ENCODE peak calls at places on chromosomes 2 and 18, in eight cellular contexts. L, S, Q, C, G, Z, X and V are unnamed samples. For H3K4me1, the result is how much of the 10 kb centered on the place peaks cover.

GRCh38 chr2:60586081-60586480 is 32.6 kb upstream of the BCL11A start:
- DNase-seq in L (peak), S (no peak), Q (no peak), C (no peak), G (no peak), Z (no peak), X (no peak), V (no peak)

GRCh38 chr2:239222346-239223028 is 178.3 kb downstream of the HDAC4 start:
- DNase-seq in L (no peak), S (no peak), Q (no peak), C (peak), G (no peak), Z (no peak), X (no peak), V (no peak)

GRCh38 chr18:39788395-39788794 is 2166.6 kb upstream of the PIK3C3 start:
- DNase-seq in L (peak), S (no peak), Q (no peak), C (no peak), G (no peak), Z (peak), X (no peak), V (no peak)

GRCh38 chr2:217027414-217027813 is 167.6 kb upstream of the TNP1 start:
- DNase-seq in L (no peak), S (no peak), Q (no peak), C (no peak), G (no peak), Z (no peak), X (no peak), V (no peak)

GRCh38 chr2:46014911-46015654 is 282.1 kb upstream of the EPAS1 start:
- DNase-seq in L (no peak), S (no peak), Q (no peak), C (no peak), G (no peak), Z (no peak), X (no peak), V (no peak)

GRCh38 chr2:120189189-120189588 is 34.0 kb downstream of the TMEM185B start:
- DNase-seq in L (no peak), S (peak), Q (no peak), C (no peak), G (no peak), Z (no peak), X (no peak), V (no peak)

GRCh38 chr2:32735370-32735769 is 107.5 kb downstream of the TTC27 start:
- DNase-seq in L (no peak), S (no peak), Q (no peak), C (no peak), G (no peak), Z (no peak), X (no peak), V (no peak)

GRCh38 chr2:18924905-18925691 is 335.7 kb upstream of the NT5C1B start:
- DNase-seq in L (peak), S (no peak), Q (no peak), C (no peak), G (no peak), Z (peak), X (no peak), V (no peak)

GRCh38 chr2:169221745-169222369 is 140.5 kb downstream of the LRP2 start:
- DNase-seq in L (peak), S (peak), Q (no peak), C (no peak), G (no peak), Z (peak), X (no peak), V (no peak)

GRCh38 chr2:203427061-203427460 is 98.9 kb downstream of the ABI2 start:
- DNase-seq in L (no peak), S (no peak), Q (no peak), C (no peak), G (no peak), Z (peak), X (no peak), V (no peak)

GRCh38 chr2:170878061-170878460 is 51.0 kb upstream of the GORASP2 start:
- DNase-seq in L (peak), S (no peak), Q (no peak), C (no peak), G (no peak), Z (peak), X (no peak), V (no peak)

GRCh38 chr2:224948859-224949258 is 93.4 kb downstream of the DOCK10 start:
- DNase-seq in L (peak), S (no peak), Q (no peak), C (no peak), G (no peak), Z (peak), X (no peak), V (no peak)

GRCh38 chr2:172103471-172104292 is 982 bp upstream of the DLX2 start:
- DNase-seq in L (peak), S (peak), Q (peak), C (peak), G (no peak), Z (peak), X (peak), V (peak)

GRCh38 chr2:209495855-209496585 is 72.2 kb downstream of the MAP2 start:
- DNase-seq in L (peak), S (no peak), Q (no peak), C (no peak), G (no peak), Z (peak), X (no peak), V (no peak)

GRCh38 chr18:33495278-33495677 is 54.8 kb upstream of the CCDC178 start:
- DNase-seq in L (peak), S (peak), Q (no peak), C (no peak), G (no peak), Z (peak), X (no peak), V (peak)

GRCh38 chr18:76457475-76457874 is 37.6 kb downstream of the ZNF516 start:
- DNase-seq in L (no peak), S (no peak), Q (no peak), C (peak), G (no peak), Z (no peak), X (no peak), V (no peak)
- H3K4me1 ChIP-seq in L (under half), S (half or more), Q (under half), C (half or more), G (half or more), Z (under half), X (under half), V (half or more)

GRCh38 chr2:69776886-69777777 is 35.2 kb downstream of the ANXA4 start:
- DNase-seq in L (no peak), S (no peak), Q (no peak), C (no peak), G (no peak), Z (no peak), X (no peak), V (no peak)
- H3K4me1 ChIP-seq in L (under half), S (under half), Q (under half), C (under half), G (under half), Z (under half), X (under half), V (half or more)

GRCh38 chr2:218664653-218665052 is 5.2 kb downstream of the BCS1L start:
- DNase-seq in L (no peak), S (no peak), Q (no peak), C (no peak), G (no peak), Z (no peak), X (no peak), V (no peak)
- H3K4me1 ChIP-seq in L (under half), S (under half), Q (under half), C (under half), G (under half), Z (under half), X (under half), V (under half)

DNA sequence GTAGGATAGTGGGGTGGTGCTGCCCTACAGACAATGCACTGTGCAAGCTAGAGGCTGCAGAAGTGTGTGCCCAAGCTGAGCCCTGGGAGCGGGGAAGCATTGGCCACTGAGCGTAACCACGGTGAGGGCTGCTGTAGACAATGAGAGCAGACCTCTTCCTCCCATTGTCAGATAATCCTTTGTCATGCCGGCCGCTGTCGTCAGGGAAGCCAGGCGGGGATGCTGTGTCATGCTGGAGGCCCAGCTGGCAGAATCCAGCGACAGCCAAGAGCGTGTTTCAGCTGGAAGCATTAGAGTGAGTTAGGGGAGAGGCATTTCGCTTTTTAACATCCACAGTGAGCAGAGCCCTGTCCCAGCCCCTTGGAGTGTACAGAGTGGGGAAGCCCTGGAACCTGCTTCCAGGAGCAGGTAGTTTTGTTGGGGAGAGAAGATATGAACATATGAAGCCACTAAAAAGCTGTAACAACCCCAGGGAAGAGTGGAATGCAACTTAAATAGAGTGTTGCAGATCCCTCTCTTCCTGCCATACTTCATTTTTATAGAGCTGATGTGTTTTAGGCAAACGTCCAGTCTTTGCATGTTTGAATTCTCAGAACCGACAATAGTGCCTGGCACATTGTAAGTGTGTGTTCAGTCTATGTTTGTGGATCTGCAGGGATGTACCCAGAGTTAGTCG is 7.0 kb downstream of the CTIF start:
- DNase-seq in L (peak), S (no peak), Q (peak), C (peak), G (no peak), Z (no peak), X (peak), V (no peak)
- H3K4me1 ChIP-seq in L (half or more), S (under half), Q (half or more), C (half or more), G (half or more), Z (under half), X (under half), V (under half)

DNA sequence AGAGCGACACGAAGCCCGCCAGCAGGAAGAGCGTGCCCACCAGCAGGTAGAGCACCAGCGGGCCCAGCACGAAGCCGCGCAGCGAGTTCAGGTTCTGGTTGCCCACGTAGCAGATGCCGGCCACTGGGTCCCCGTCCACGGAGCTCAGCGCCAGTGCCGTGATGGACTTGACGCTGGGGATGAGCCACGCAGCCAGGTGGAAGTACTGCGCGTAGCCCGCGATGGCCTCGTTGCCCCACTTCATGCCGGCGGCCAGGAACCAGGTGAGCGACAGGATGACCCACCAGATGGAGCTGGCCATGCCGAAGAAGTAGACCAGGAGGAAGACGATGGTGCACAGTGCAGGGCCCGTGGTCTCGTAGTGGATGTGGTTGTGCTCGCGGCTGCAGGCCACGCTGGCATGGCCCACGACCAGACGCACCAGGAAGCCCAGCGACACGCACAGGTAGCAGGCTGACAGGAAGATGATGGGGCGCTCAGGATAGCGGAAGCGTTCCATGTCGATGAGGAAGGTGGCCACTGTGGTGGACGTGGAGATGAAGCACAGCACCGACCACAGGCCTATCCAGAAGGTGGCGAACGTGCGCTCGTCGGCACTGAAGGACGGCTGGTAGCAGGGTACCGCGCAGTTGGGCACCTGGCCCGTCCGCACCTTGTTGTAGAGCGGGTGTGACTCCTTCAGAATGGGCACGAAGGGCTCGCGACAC is 2.1 kb downstream of the FZD5 start:
- DNase-seq in L (peak), S (no peak), Q (peak), C (no peak), G (no peak), Z (peak), X (peak), V (no peak)
- H3K4me1 ChIP-seq in L (under half), S (half or more), Q (under half), C (under half), G (under half), Z (under half), X (under half), V (under half)

GRCh38 chr2:237695201-237695780 is 67.9 kb downstream of the LRRFIP1 start:
- DNase-seq in L (peak), S (peak), Q (no peak), C (no peak), G (no peak), Z (peak), X (no peak), V (no peak)
- H3K4me1 ChIP-seq in L (half or more), S (under half), Q (half or more), C (half or more), G (half or more), Z (under half), X (under half), V (half or more)